ENCODE peak calls at places on chromosomes 2 and 18, in seven cellular contexts. P, K, L, I, W, J and N are unnamed samples.

GRCh38 chr18:77086034-77086433 is 46.5 kb downstream of the MBP start:
- DNase-seq in W (no peak), J (no peak), P (no peak), L (peak), I (peak), K (no peak), N (no peak)

GRCh38 chr2:25838152-25838756 is 40.0 kb downstream of the ASXL2 start:
- DNase-seq in I (no peak), K (no peak), P (no peak), J (no peak), W (no peak), L (no peak), N (no peak)

GRCh38 chr2:36871068-36871707 is 95.1 kb downstream of the STRN start:
- DNase-seq in W (no peak), J (no peak), K (no peak), L (no peak), I (no peak), P (no peak), N (no peak)

GRCh38 chr2:211114826-211115450 is 558.5 kb downstream of the CPS1 start:
- DNase-seq in L (no peak), P (no peak), J (no peak), K (no peak), I (no peak), W (no peak), N (no peak)

GRCh38 chr2:134347756-134348155 is 93.9 kb downstream of the MGAT5 start:
- DNase-seq in W (no peak), J (no peak), I (peak), K (no peak), P (no peak), L (no peak), N (no peak)

GRCh38 chr2:160432633-160433032 is 61.0 kb downstream of the RBMS1 start:
- DNase-seq in L (peak), J (no peak), I (peak), W (no peak), P (no peak), K (no peak), N (no peak)

GRCh38 chr2:99554238-99554637 is 64.4 kb upstream of the REV1 start:
- DNase-seq in P (no peak), L (no peak), W (no peak), I (no peak), J (no peak), K (no peak), N (no peak)

GRCh38 chr2:123513351-123513750 is 511.7 kb upstream of the CNTNAP5 start:
- DNase-seq in I (peak), K (no peak), P (no peak), J (no peak), L (no peak), W (no peak), N (no peak)